ENCODE peak calls at places on chromosomes 11 and 22, in seven cellular contexts. One of them, this sample, is unnamed.

GRCh38 chr11:115627666-115628460 is 123.6 kb upstream of the CADM1 start:
- DNase-seq in dorsolateral prefrontal cortex: no peak
- DNase-seq in left lung: no peak
- DNase-seq in mammary epithelial cell: no peak
- DNase-seq in Peyer's patch: no peak
- DNase-seq in kidney: no peak
- DNase-seq in tibial nerve: no peak
- DNase-seq in this sample: no peak

GRCh38 chr11:10478066-10478465 is 23.0 kb downstream of the AMPD3 start:
- DNase-seq in dorsolateral prefrontal cortex: no peak
- DNase-seq in left lung: no peak
- DNase-seq in mammary epithelial cell: no peak
- DNase-seq in Peyer's patch: no peak
- DNase-seq in kidney: no peak
- DNase-seq in tibial nerve: no peak
- DNase-seq in this sample: peak

GRCh38 chr11:88367310-88367709 is 29.8 kb upstream of the CTSC start:
- DNase-seq in dorsolateral prefrontal cortex: no peak
- DNase-seq in left lung: no peak
- DNase-seq in mammary epithelial cell: no peak
- DNase-seq in Peyer's patch: no peak
- DNase-seq in kidney: no peak
- DNase-seq in tibial nerve: no peak
- DNase-seq in this sample: no peak

GRCh38 chr22:24016156-24016555 is 5.1 kb downstream of the CABIN1 start:
- DNase-seq in dorsolateral prefrontal cortex: no peak
- DNase-seq in left lung: no peak
- DNase-seq in mammary epithelial cell: no peak
- DNase-seq in Peyer's patch: no peak
- DNase-seq in kidney: no peak
- DNase-seq in tibial nerve: no peak
- DNase-seq in this sample: no peak

GRCh38 chr11:12267921-12268320 is 109.5 kb upstream of the PARVA start:
- DNase-seq in dorsolateral prefrontal cortex: no peak
- DNase-seq in left lung: no peak
- DNase-seq in mammary epithelial cell: no peak
- DNase-seq in Peyer's patch: no peak
- DNase-seq in kidney: no peak
- DNase-seq in tibial nerve: no peak
- DNase-seq in this sample: no peak

GRCh38 chr11:79100093-79100704 is 340.6 kb downstream of the TENM4 start:
- DNase-seq in dorsolateral prefrontal cortex: no peak
- DNase-seq in left lung: no peak
- DNase-seq in mammary epithelial cell: peak
- DNase-seq in Peyer's patch: no peak
- DNase-seq in kidney: no peak
- DNase-seq in tibial nerve: peak
- DNase-seq in this sample: peak

GRCh38 chr11:87114093-87114492 is 76.4 kb downstream of the TMEM135 start:
- DNase-seq in dorsolateral prefrontal cortex: no peak
- DNase-seq in left lung: no peak
- DNase-seq in mammary epithelial cell: no peak
- DNase-seq in Peyer's patch: no peak
- DNase-seq in kidney: no peak
- DNase-seq in tibial nerve: no peak
- DNase-seq in this sample: no peak

GRCh38 chr11:3916962-3917361 is 61.5 kb downstream of the STIM1 start:
- DNase-seq in dorsolateral prefrontal cortex: no peak
- DNase-seq in left lung: no peak
- DNase-seq in mammary epithelial cell: peak
- DNase-seq in Peyer's patch: no peak
- DNase-seq in kidney: no peak
- DNase-seq in tibial nerve: no peak
- DNase-seq in this sample: no peak

GRCh38 chr22:41782316-41782715 is 18.2 kb upstream of the CCDC134 start:
- DNase-seq in dorsolateral prefrontal cortex: no peak
- DNase-seq in left lung: no peak
- DNase-seq in mammary epithelial cell: no peak
- DNase-seq in Peyer's patch: no peak
- DNase-seq in kidney: no peak
- DNase-seq in tibial nerve: no peak
- DNase-seq in this sample: no peak

GRCh38 chr11:48037709-48038468 is 57.5 kb downstream of the PTPRJ start:
- DNase-seq in dorsolateral prefrontal cortex: no peak
- DNase-seq in left lung: no peak
- DNase-seq in mammary epithelial cell: no peak
- DNase-seq in Peyer's patch: no peak
- DNase-seq in kidney: no peak
- DNase-seq in tibial nerve: no peak
- DNase-seq in this sample: no peak

GRCh38 chr11:112519749-112520148 is 259.1 kb upstream of the PLET1 start:
- DNase-seq in dorsolateral prefrontal cortex: no peak
- DNase-seq in left lung: no peak
- DNase-seq in mammary epithelial cell: no peak
- DNase-seq in Peyer's patch: no peak
- DNase-seq in kidney: no peak
- DNase-seq in tibial nerve: no peak
- DNase-seq in this sample: no peak

GRCh38 chr11:106344392-106344791 is 266.9 kb downstream of the AASDHPPT start:
- DNase-seq in dorsolateral prefrontal cortex: no peak
- DNase-seq in left lung: no peak
- DNase-seq in mammary epithelial cell: peak
- DNase-seq in Peyer's patch: no peak
- DNase-seq in kidney: no peak
- DNase-seq in tibial nerve: no peak
- DNase-seq in this sample: peak

GRCh38 chr22:48937032-48937639 is 890.5 kb downstream of the BRD1 start:
- DNase-seq in dorsolateral prefrontal cortex: peak
- DNase-seq in left lung: no peak
- DNase-seq in mammary epithelial cell: no peak
- DNase-seq in Peyer's patch: no peak
- DNase-seq in kidney: no peak
- DNase-seq in tibial nerve: no peak
- DNase-seq in this sample: no peak

DNA sequence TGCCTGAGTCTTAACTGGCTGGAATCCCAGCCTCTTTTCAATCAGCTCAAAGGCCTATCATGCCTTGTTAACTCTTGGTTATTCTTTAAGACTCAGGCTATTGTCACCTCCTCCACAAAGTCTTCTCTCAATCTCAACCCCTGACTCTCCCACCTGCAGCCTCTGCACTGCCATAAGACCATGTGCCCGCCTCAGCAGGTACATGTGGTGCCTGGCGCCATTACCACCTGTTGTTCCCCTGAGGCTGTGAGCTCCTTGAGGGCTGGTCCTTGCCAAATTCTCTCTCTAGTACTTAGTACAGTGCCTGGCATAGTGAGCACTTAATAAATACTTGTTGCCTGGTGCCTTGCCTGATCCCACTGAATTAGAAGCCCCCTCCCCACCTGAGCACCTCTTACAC is 128.3 kb downstream of the ST3GAL4 start:
- DNase-seq in dorsolateral prefrontal cortex: no peak
- DNase-seq in left lung: no peak
- DNase-seq in mammary epithelial cell: no peak
- DNase-seq in Peyer's patch: no peak
- DNase-seq in kidney: no peak
- DNase-seq in tibial nerve: no peak
- DNase-seq in this sample: no peak
- H3K27ac ChIP-seq in dorsolateral prefrontal cortex: no peak
- H3K27ac ChIP-seq in left lung: no peak
- H3K27ac ChIP-seq in mammary epithelial cell: no peak
- H3K27ac ChIP-seq in Peyer's patch: no peak
- H3K27ac ChIP-seq in kidney: no peak
- H3K27ac ChIP-seq in tibial nerve: no peak
- H3K27ac ChIP-seq in this sample: no peak

GRCh38 chr11:65551572-65552398 is 6.4 kb downstream of the LTBP3 start:
- DNase-seq in dorsolateral prefrontal cortex: no peak
- DNase-seq in left lung: peak
- DNase-seq in mammary epithelial cell: peak
- DNase-seq in Peyer's patch: peak
- DNase-seq in kidney: peak
- DNase-seq in tibial nerve: no peak
- DNase-seq in this sample: peak

GRCh38 chr11:65554842-65555395 is 3.2 kb downstream of the LTBP3 start:
- DNase-seq in dorsolateral prefrontal cortex: no peak
- DNase-seq in left lung: no peak
- DNase-seq in mammary epithelial cell: no peak
- DNase-seq in Peyer's patch: no peak
- DNase-seq in kidney: no peak
- DNase-seq in tibial nerve: no peak
- DNase-seq in this sample: no peak

GRCh38 chr11:65552413-65552951 is 5.7 kb downstream of the LTBP3 start:
- DNase-seq in dorsolateral prefrontal cortex: no peak
- DNase-seq in left lung: no peak
- DNase-seq in mammary epithelial cell: no peak
- DNase-seq in Peyer's patch: no peak
- DNase-seq in kidney: no peak
- DNase-seq in tibial nerve: no peak
- DNase-seq in this sample: no peak

GRCh38 chr11:65554057-65554818 is 3.9 kb downstream of the LTBP3 start:
- DNase-seq in dorsolateral prefrontal cortex: no peak
- DNase-seq in left lung: peak
- DNase-seq in mammary epithelial cell: no peak
- DNase-seq in Peyer's patch: no peak
- DNase-seq in kidney: no peak
- DNase-seq in tibial nerve: no peak
- DNase-seq in this sample: no peak

DNA sequence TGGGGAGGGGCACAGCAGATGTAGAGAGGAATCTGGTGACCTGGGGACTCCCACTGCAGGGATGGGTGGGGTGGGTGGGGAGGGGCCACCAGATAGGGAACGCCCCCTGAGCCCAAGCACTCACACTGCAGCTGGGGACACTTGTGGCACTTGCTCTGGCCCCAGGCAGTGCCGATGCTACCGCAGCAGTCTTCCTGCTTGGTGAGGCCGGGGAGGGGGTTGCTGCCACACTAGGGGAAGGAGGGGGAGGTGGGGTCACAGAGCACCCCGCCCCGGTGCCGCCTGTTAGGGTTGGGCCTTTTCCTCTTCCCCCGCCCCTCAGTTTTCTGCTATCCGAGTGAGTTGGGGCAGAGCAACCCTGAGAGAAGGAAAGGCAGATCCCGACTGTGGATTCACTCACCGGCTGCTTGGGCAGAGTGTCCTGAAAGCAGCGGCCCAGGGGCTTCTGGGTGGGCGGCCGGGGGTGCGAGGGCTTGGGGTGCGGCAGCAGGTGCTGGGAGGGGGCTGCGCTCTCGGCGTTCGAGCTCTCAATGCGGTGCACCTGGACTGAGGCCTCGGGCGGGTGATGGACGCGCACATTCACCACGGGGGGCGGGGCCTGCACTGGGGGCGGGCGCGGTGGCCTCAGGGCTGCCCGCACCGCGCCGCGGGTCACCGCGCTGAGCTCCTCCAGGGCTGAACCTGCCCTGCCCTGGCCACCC is 4.7 kb downstream of the LTBP3 start:
- DNase-seq in dorsolateral prefrontal cortex: no peak
- DNase-seq in left lung: peak
- DNase-seq in mammary epithelial cell: no peak
- DNase-seq in Peyer's patch: peak
- DNase-seq in kidney: peak
- DNase-seq in tibial nerve: no peak
- DNase-seq in this sample: no peak
- H3K4me3 ChIP-seq in dorsolateral prefrontal cortex: no peak
- H3K4me3 ChIP-seq in left lung: no peak
- H3K4me3 ChIP-seq in mammary epithelial cell: no peak
- H3K4me3 ChIP-seq in Peyer's patch: no peak
- H3K4me3 ChIP-seq in kidney: no peak
- H3K4me3 ChIP-seq in tibial nerve: no peak
- H3K4me3 ChIP-seq in this sample: no peak

GRCh38 chr11:116887909-116888556 is 50.6 kb upstream of the APOA1 start:
- DNase-seq in dorsolateral prefrontal cortex: peak
- DNase-seq in left lung: no peak
- DNase-seq in mammary epithelial cell: no peak
- DNase-seq in Peyer's patch: no peak
- DNase-seq in kidney: no peak
- DNase-seq in tibial nerve: no peak
- DNase-seq in this sample: no peak

GRCh38 chr11:116888884-116889549 is 51.6 kb upstream of the APOA1 start:
- DNase-seq in dorsolateral prefrontal cortex: no peak
- DNase-seq in left lung: no peak
- DNase-seq in mammary epithelial cell: no peak
- DNase-seq in Peyer's patch: no peak
- DNase-seq in kidney: no peak
- DNase-seq in tibial nerve: no peak
- DNase-seq in this sample: no peak

GRCh38 chr11:116890193-116890592 is 52.8 kb upstream of the APOA1 start:
- DNase-seq in dorsolateral prefrontal cortex: no peak
- DNase-seq in left lung: no peak
- DNase-seq in mammary epithelial cell: no peak
- DNase-seq in Peyer's patch: no peak
- DNase-seq in kidney: no peak
- DNase-seq in tibial nerve: no peak
- DNase-seq in this sample: no peak

GRCh38 chr11:116882386-116882785 is 45.0 kb upstream of the APOA1 start:
- DNase-seq in dorsolateral prefrontal cortex: no peak
- DNase-seq in left lung: no peak
- DNase-seq in mammary epithelial cell: peak
- DNase-seq in Peyer's patch: no peak
- DNase-seq in kidney: no peak
- DNase-seq in tibial nerve: no peak
- DNase-seq in this sample: no peak

GRCh38 chr11:116885951-116886629 is 48.7 kb upstream of the APOA1 start:
- DNase-seq in dorsolateral prefrontal cortex: no peak
- DNase-seq in left lung: no peak
- DNase-seq in mammary epithelial cell: no peak
- DNase-seq in Peyer's patch: no peak
- DNase-seq in kidney: no peak
- DNase-seq in tibial nerve: no peak
- DNase-seq in this sample: no peak
- H3K27ac ChIP-seq in dorsolateral prefrontal cortex: peak
- H3K27ac ChIP-seq in left lung: no peak
- H3K27ac ChIP-seq in mammary epithelial cell: no peak
- H3K27ac ChIP-seq in Peyer's patch: no peak
- H3K27ac ChIP-seq in kidney: no peak
- H3K27ac ChIP-seq in tibial nerve: no peak
- H3K27ac ChIP-seq in this sample: no peak

GRCh38 chr11:65414776-65415498 is 7.7 kb upstream of the NEAT1 start:
- DNase-seq in dorsolateral prefrontal cortex: peak
- DNase-seq in left lung: peak
- DNase-seq in mammary epithelial cell: no peak
- DNase-seq in Peyer's patch: no peak
- DNase-seq in kidney: peak
- DNase-seq in tibial nerve: no peak
- DNase-seq in this sample: no peak

GRCh38 chr11:65417221-65417701 is 5.3 kb upstream of the NEAT1 start:
- DNase-seq in dorsolateral prefrontal cortex: peak
- DNase-seq in left lung: peak
- DNase-seq in mammary epithelial cell: no peak
- DNase-seq in Peyer's patch: peak
- DNase-seq in kidney: peak
- DNase-seq in tibial nerve: peak
- DNase-seq in this sample: no peak

GRCh38 chr11:65416341-65417185 is 6.0 kb upstream of the NEAT1 start:
- DNase-seq in dorsolateral prefrontal cortex: peak
- DNase-seq in left lung: peak
- DNase-seq in mammary epithelial cell: peak
- DNase-seq in Peyer's patch: peak
- DNase-seq in kidney: peak
- DNase-seq in tibial nerve: peak
- DNase-seq in this sample: peak

GRCh38 chr11:65417702-65418430 is 4.7 kb upstream of the NEAT1 start:
- DNase-seq in dorsolateral prefrontal cortex: peak
- DNase-seq in left lung: peak
- DNase-seq in mammary epithelial cell: peak
- DNase-seq in Peyer's patch: peak
- DNase-seq in kidney: peak
- DNase-seq in tibial nerve: peak
- DNase-seq in this sample: peak

GRCh38 chr11:65415499-65416340 is 6.9 kb upstream of the NEAT1 start:
- DNase-seq in dorsolateral prefrontal cortex: peak
- DNase-seq in left lung: peak
- DNase-seq in mammary epithelial cell: no peak
- DNase-seq in Peyer's patch: no peak
- DNase-seq in kidney: peak
- DNase-seq in tibial nerve: no peak
- DNase-seq in this sample: no peak
- H3K4me3 ChIP-seq in dorsolateral prefrontal cortex: peak
- H3K4me3 ChIP-seq in left lung: no peak
- H3K4me3 ChIP-seq in mammary epithelial cell: no peak
- H3K4me3 ChIP-seq in Peyer's patch: peak
- H3K4me3 ChIP-seq in kidney: peak
- H3K4me3 ChIP-seq in tibial nerve: no peak
- H3K4me3 ChIP-seq in this sample: no peak

This sample was measured in SJCRH30.